ENCODE peak calls at places on chromosomes 3 and 15, in five cellular contexts. E, K, W, F and B are unnamed samples.

GRCh38 chr15:72934006-72934405 is 118.3 kb upstream of the NEO1 start:
- DNase-seq in K (no peak), W (no peak), E (peak; percentile 14), F (peak; percentile 21), B (no peak)

GRCh38 chr15:59991919-59992318 is 12.2 kb upstream of the FOXB1 start:
- DNase-seq in W (no peak), F (no peak), E (no peak), K (no peak), B (no peak)

GRCh38 chr3:140523600-140523999 is 154.3 kb upstream of the TRIM42 start:
- DNase-seq in E (no peak), F (no peak), W (no peak), K (no peak), B (no peak)

GRCh38 chr15:34647569-34648334 is 64.3 kb upstream of the GOLGA8B start:
- DNase-seq in K (no peak), F (peak; percentile 14), W (no peak), E (no peak), B (no peak)

GRCh38 chr15:80507131-80507530 is 102.9 kb downstream of the ARNT2 start:
- DNase-seq in K (no peak), E (no peak), W (no peak), F (peak; percentile 64), B (no peak)

GRCh38 chr3:152459572-152459971 is 190.8 kb downstream of the MBNL1 start:
- DNase-seq in E (no peak), F (no peak), W (no peak), K (no peak), B (no peak)

GRCh38 chr3:127707777-127708438 is 35.2 kb downstream of the ABTB1 start:
- DNase-seq in K (no peak), F (no peak), W (no peak), E (peak; percentile 45), B (no peak)

GRCh38 chr3:28042707-28043106 is 198.7 kb upstream of the CMC1 start:
- DNase-seq in E (no peak), W (no peak), K (no peak), F (no peak), B (no peak)

GRCh38 chr15:43329222-43329959 is 982 bp downstream of the LCMT2 start:
- DNase-seq in W (peak; percentile 15), F (peak; percentile 37), K (no peak), E (peak; percentile 70), B (no peak)

DNA sequence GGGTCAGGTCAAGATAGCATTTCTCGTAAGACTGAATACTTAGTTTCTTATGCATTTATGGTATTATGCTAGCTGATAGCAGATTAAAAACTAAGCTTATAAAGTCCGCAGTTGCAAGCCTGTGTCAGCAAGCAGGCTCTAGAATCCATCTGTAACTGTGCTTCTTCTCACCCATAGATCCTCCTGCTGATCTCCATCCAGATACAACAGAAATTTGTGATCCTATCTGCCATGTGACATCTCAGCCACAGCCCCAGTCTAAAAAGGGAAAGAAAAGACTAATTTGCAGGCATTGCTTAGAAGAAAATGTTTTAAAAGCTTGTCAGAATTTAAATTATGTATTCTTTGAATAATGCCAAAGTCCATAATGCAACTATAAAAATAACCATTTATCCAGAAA is 265.4 kb upstream of the CCDC54 start:
- DNase-seq in K (no peak), F (no peak), E (no peak), W (no peak), B (no peak)
- TF ChIP-seq CTCF in K (no peak), F (no peak), E (no peak), W (no peak), B (no peak)

DNA sequence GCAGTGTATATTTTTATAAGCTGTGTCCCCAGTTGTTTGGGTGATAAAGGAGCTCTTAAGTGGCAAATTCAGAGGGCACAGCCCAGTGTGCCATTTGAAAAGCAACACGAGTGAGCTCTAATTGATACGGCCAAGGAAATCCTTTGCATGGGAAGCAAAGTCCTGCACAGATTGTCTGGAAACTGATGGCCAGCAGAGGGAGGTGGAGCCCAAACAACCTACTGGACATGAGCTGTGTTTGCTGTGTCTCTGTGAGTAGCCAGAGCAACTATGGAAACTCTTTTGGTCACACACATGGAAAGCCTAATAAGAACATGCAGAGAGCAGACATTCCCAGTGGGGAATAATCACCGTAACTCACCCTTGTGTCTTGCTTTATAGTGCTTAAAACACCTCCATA is 24.4 kb downstream of the ONECUT1 start:
- DNase-seq in K (peak; percentile 11), W (no peak), F (peak; percentile 6), E (peak; percentile 61), B (peak; percentile 62)
- TF ChIP-seq CTCF in K (peak; percentile 29), W (no peak), F (peak; percentile 21), E (peak; percentile 66), B (peak; percentile 22)

DNA sequence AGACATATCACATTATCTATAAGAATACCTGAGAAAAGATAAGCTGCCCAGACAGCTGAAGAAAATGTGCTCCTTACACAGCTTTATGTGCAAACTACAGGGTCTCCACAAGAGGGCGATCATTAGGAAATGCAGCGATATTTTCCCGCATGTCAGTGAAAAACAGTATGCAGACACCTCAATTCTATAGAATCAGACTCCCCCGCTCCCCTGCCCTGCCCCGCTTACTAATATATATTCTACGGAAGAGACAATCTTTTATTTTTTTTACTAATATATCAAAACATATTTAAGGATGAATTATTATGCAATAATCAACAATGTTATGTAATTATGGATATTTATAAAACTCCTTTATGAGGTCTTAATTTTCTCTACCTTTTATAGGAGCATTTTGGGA is 681.3 kb downstream of the ROBO1 start:
- DNase-seq in E (peak; percentile 82), W (peak; percentile 16), K (peak; percentile 75), F (peak; percentile 63), B (peak; percentile 67)
- TF ChIP-seq CTCF in E (peak; percentile 93), W (peak; percentile 81), K (peak; percentile 91), F (peak; percentile 76), B (peak; percentile 93)

GRCh38 chr3:71521940-71522876 is 61.3 kb downstream of the FOXP1 start:
- DNase-seq in E (no peak), F (no peak), W (no peak), K (no peak), B (no peak)
- TF ChIP-seq CTCF in E (no peak), F (no peak), W (no peak), K (no peak), B (no peak)

GRCh38 chr15:99984491-99985243 is 251.4 kb upstream of the LYSMD4 start:
- DNase-seq in E (peak; percentile 54), F (no peak), W (no peak), K (no peak), B (no peak)
- TF ChIP-seq CTCF in E (no peak), F (no peak), W (no peak), K (no peak), B (no peak)